ENCODE peak calls at places on chromosomes 2 and 18, in five cellular contexts. One of them, this sample, is unnamed.

GRCh38 chr2:49935456-49935855 is 781.1 kb upstream of the FSHR start:
- DNase-seq in OCI-M1: no peak
- DNase-seq in GM23338: no peak
- DNase-seq in cerebellar cortex: peak
- DNase-seq in right lobe of liver: no peak
- DNase-seq in this sample: no peak

GRCh38 chr2:68251855-68252406 is 401 bp downstream of the PPP3R1 start:
- DNase-seq in OCI-M1: no peak
- DNase-seq in GM23338: peak
- DNase-seq in cerebellar cortex: no peak
- DNase-seq in right lobe of liver: peak
- DNase-seq in this sample: no peak

GRCh38 chr2:58629720-58630119 is 388.6 kb upstream of the FANCL start:
- DNase-seq in OCI-M1: no peak
- DNase-seq in GM23338: no peak
- DNase-seq in cerebellar cortex: no peak
- DNase-seq in right lobe of liver: no peak
- DNase-seq in this sample: no peak

GRCh38 chr2:23456881-23457760 is 72.1 kb downstream of the KLHL29 start:
- DNase-seq in OCI-M1: no peak
- DNase-seq in GM23338: no peak
- DNase-seq in cerebellar cortex: no peak
- DNase-seq in right lobe of liver: no peak
- DNase-seq in this sample: peak

GRCh38 chr2:108633379-108633778 is 85.9 kb upstream of the RANBP2 start:
- DNase-seq in OCI-M1: no peak
- DNase-seq in GM23338: no peak
- DNase-seq in cerebellar cortex: no peak
- DNase-seq in right lobe of liver: no peak
- DNase-seq in this sample: no peak

GRCh38 chr2:41922177-41922576 is 125.6 kb upstream of the PKDCC start:
- DNase-seq in OCI-M1: peak
- DNase-seq in GM23338: no peak
- DNase-seq in cerebellar cortex: no peak
- DNase-seq in right lobe of liver: no peak
- DNase-seq in this sample: no peak

GRCh38 chr2:240917009-240917683 is 11.0 kb downstream of the CROCC2 start:
- DNase-seq in OCI-M1: no peak
- DNase-seq in GM23338: no peak
- DNase-seq in cerebellar cortex: no peak
- DNase-seq in right lobe of liver: peak
- DNase-seq in this sample: no peak

GRCh38 chr2:68632026-68632425 is 11.4 kb upstream of the PROKR1 start:
- DNase-seq in OCI-M1: no peak
- DNase-seq in GM23338: no peak
- DNase-seq in cerebellar cortex: peak
- DNase-seq in right lobe of liver: no peak
- DNase-seq in this sample: no peak

GRCh38 chr2:230575640-230576324 is 136.9 kb upstream of the CAB39 start:
- DNase-seq in OCI-M1: no peak
- DNase-seq in GM23338: no peak
- DNase-seq in cerebellar cortex: no peak
- DNase-seq in right lobe of liver: no peak
- DNase-seq in this sample: no peak

GRCh38 chr2:85718885-85719487 is 24.8 kb downstream of the GNLY start:
- DNase-seq in OCI-M1: no peak
- DNase-seq in GM23338: no peak
- DNase-seq in cerebellar cortex: no peak
- DNase-seq in right lobe of liver: no peak
- DNase-seq in this sample: no peak

GRCh38 chr2:127293386-127293757 is 572 bp downstream of the ERCC3 start:
- DNase-seq in OCI-M1: no peak
- DNase-seq in GM23338: peak
- DNase-seq in cerebellar cortex: no peak
- DNase-seq in right lobe of liver: no peak
- DNase-seq in this sample: no peak

GRCh38 chr18:66124394-66124793 is 373.6 kb downstream of the CDH7 start:
- DNase-seq in OCI-M1: peak
- DNase-seq in GM23338: peak
- DNase-seq in cerebellar cortex: no peak
- DNase-seq in right lobe of liver: no peak
- DNase-seq in this sample: no peak

GRCh38 chr2:24329700-24330099 is 30.6 kb downstream of the ITSN2 start:
- DNase-seq in OCI-M1: peak
- DNase-seq in GM23338: no peak
- DNase-seq in cerebellar cortex: no peak
- DNase-seq in right lobe of liver: no peak
- DNase-seq in this sample: no peak

GRCh38 chr2:216866515-216867095 is 6.7 kb upstream of the TNP1 start:
- DNase-seq in OCI-M1: no peak
- DNase-seq in GM23338: no peak
- DNase-seq in cerebellar cortex: no peak
- DNase-seq in right lobe of liver: no peak
- DNase-seq in this sample: no peak

GRCh38 chr2:144516417-144516980 is 3.4 kb downstream of the ZEB2 start:
- DNase-seq in OCI-M1: no peak
- DNase-seq in GM23338: peak
- DNase-seq in cerebellar cortex: no peak
- DNase-seq in right lobe of liver: no peak
- DNase-seq in this sample: no peak